ENCODE peak calls at places on chromosomes 13 and 19, in nine cellular contexts. G is activated CD4-positive, alpha-beta T cell treated with anti-CD3 and anti-CD28 coated beads, Interleukin-2, amount 10 ng/mL, durations not matched to agents 7 days and 5 days; U is lower leg skin; N is fibroblast of the conjunctiva; J is T-helper 9 cell; O is OCI-LY7; L is hippocampal formation; Q is naive B cell; R is NCI-H2029 treated with DMSO at 0.1 percent for 48 hours. C is an unnamed sample.

GRCh38 chr19:27618006-27618405 is 1594.9 kb downstream of the UQCRFS1 start:
- DNase-seq in G (no peak), Q (no peak), N (no peak), O (no peak), R (no peak), L (no peak), J (no peak), U (no peak), C (no peak)

GRCh38 chr13:52599037-52599852 is 43.0 kb upstream of the HNRNPA1L2 start:
- DNase-seq in U (no peak), J (no peak), O (no peak), R (no peak), L (no peak), G (no peak), Q (no peak), N (no peak), C (no peak)

GRCh38 chr13:34224877-34225276 is 406.9 kb downstream of the RFC3 start:
- DNase-seq in L (no peak), R (no peak), J (no peak), G (no peak), U (no peak), Q (no peak), N (no peak), O (no peak), C (no peak)

GRCh38 chr13:36822786-36823185 is 3.8 kb downstream of the RFXAP start:
- DNase-seq in N (no peak), U (no peak), R (no peak), G (no peak), L (no peak), Q (no peak), J (no peak), O (no peak), C (no peak)

GRCh38 chr19:14479985-14480694 is 5.0 kb upstream of the PTGER1 start:
- DNase-seq in O (peak; percentile 65), N (no peak), Q (peak; percentile 57), L (no peak), G (peak; percentile 72), U (no peak), R (no peak), J (peak; percentile 68), C (no peak)

GRCh38 chr19:49469828-49470614 is 4.0 kb upstream of the FLT3LG start:
- DNase-seq in J (peak; percentile 66), R (no peak), Q (peak; percentile 85), L (no peak), N (no peak), U (no peak), G (peak; percentile 86), O (peak; percentile 72), C (no peak)

GRCh38 chr19:29275266-29275665 is 62.3 kb upstream of the UQCRFS1 start:
- DNase-seq in J (no peak), Q (no peak), L (no peak), U (no peak), R (no peak), O (no peak), N (no peak), G (no peak), C (no peak)

GRCh38 chr19:44748426-44749254 is at the start of gene BCL3:
- DNase-seq in O (peak; percentile 82), Q (peak; percentile 82), N (no peak), J (peak; percentile 72), L (no peak), U (peak; percentile 52), G (peak; percentile 71), R (no peak), C (no peak)

GRCh38 chr13:66348745-66349720 is 881.1 kb downstream of the PCDH9 start:
- DNase-seq in J (no peak), O (no peak), R (peak; percentile 91), N (no peak), G (no peak), L (peak; percentile 33), U (no peak), Q (no peak), C (no peak)

GRCh38 chr13:110499621-110500281 is 61.8 kb downstream of the RAB20 start:
- DNase-seq in O (no peak), J (no peak), G (no peak), L (no peak), R (peak; percentile 99), N (no peak), Q (no peak), U (no peak), C (no peak)

GRCh38 chr19:53808710-53809125 is 15.4 kb downstream of the NLRP12 start:
- DNase-seq in U (no peak), O (peak; percentile 22), L (peak; percentile 32), Q (no peak), N (peak; percentile 20), R (no peak), J (no peak), G (no peak), C (no peak)

GRCh38 chr13:73212482-73212881 is 153.7 kb downstream of the KLF5 start:
- DNase-seq in O (no peak), Q (no peak), J (no peak), G (no peak), L (no peak), N (no peak), U (no peak), R (no peak), C (no peak)

GRCh38 chr13:27607125-27607524 is 13.2 kb downstream of the LNX2 start:
- DNase-seq in G (no peak), L (no peak), O (no peak), Q (no peak), J (no peak), U (no peak), N (peak; percentile 34), R (no peak), C (no peak)

GRCh38 chr13:44768233-44768632 is 192.1 kb upstream of the TSC22D1 start:
- DNase-seq in O (no peak), Q (no peak), N (no peak), J (no peak), U (no peak), R (no peak), G (peak; percentile 49), L (no peak), C (no peak)

GRCh38 chr19:17234911-17235617 is 9.0 kb downstream of the OCEL1 start:
- DNase-seq in R (no peak), O (peak; percentile 73), G (peak; percentile 63), U (no peak), N (no peak), J (peak; percentile 39), L (no peak), Q (peak; percentile 45), C (no peak)

GRCh38 chr19:58513694-58514563 is 2.1 kb upstream of the SLC27A5 start:
- DNase-seq in J (peak; percentile 93), U (peak; percentile 63), Q (peak; percentile 81), G (peak; percentile 96), R (peak; percentile 61), N (peak; percentile 81), O (peak; percentile 56), L (peak; percentile 26), C (peak; percentile 32)

GRCh38 chr19:33429891-33430673 is 56.6 kb downstream of the CEBPG start:
- DNase-seq in J (peak; percentile 31), Q (no peak), O (no peak), N (no peak), U (no peak), G (peak; percentile 43), R (no peak), L (no peak), C (no peak)

GRCh38 chr13:98963917-98964316 is 13.9 kb downstream of the DOCK9 start:
- DNase-seq in L (no peak), N (no peak), R (no peak), U (no peak), Q (no peak), J (no peak), G (no peak), O (no peak), C (no peak)

GRCh38 chr13:82747331-82747730 is 1134.9 kb downstream of the SLITRK1 start:
- DNase-seq in Q (no peak), J (no peak), N (no peak), G (no peak), U (no peak), O (no peak), R (no peak), L (no peak), C (no peak)

GRCh38 chr19:48750771-48751504 is 1.5 kb downstream of the FUT1 start:
- DNase-seq in R (no peak), L (no peak), U (no peak), J (no peak), Q (no peak), N (no peak), G (no peak), O (no peak), C (no peak)

GRCh38 chr13:50326746-50327145 is 311.5 kb downstream of the KCNRG start:
- DNase-seq in Q (no peak), R (no peak), O (no peak), G (no peak), U (no peak), L (no peak), J (no peak), N (no peak), C (no peak)

GRCh38 chr19:16825312-16826168 is 3.7 kb upstream of the SIN3B start:
- DNase-seq in N (peak; percentile 70), J (no peak), O (no peak), R (no peak), Q (no peak), G (no peak), U (peak; percentile 55), L (peak; percentile 38), C (no peak)

GRCh38 chr13:51950722-51951121 is 60.5 kb downstream of the ATP7B start:
- DNase-seq in U (no peak), R (no peak), L (no peak), Q (no peak), J (no peak), N (no peak), G (peak; percentile 64), O (no peak), C (no peak)

GRCh38 chr19:20565321-20566018 is at the start of gene ZNF737:
- DNase-seq in Q (peak; percentile 86), U (peak; percentile 94), O (peak; percentile 98), L (peak; percentile 94), G (peak; percentile 96), N (peak; percentile 93), J (peak; percentile 84), R (peak; percentile 92), C (no peak)

GRCh38 chr13:45231722-45232121 is 30.9 kb upstream of the KCTD4 start:
- DNase-seq in L (no peak), G (no peak), Q (no peak), N (no peak), J (no peak), O (no peak), U (no peak), R (no peak), C (no peak)

GRCh38 chr19:50759886-50760285 is 10.4 kb upstream of the GPR32 start:
- DNase-seq in L (no peak), G (no peak), U (no peak), R (no peak), Q (no peak), O (peak; percentile 78), N (no peak), J (no peak), C (no peak)

GRCh38 chr13:75480691-75481175 is 1.2 kb downstream of the TBC1D4 start:
- DNase-seq in Q (peak; percentile 14), G (peak; percentile 19), L (no peak), U (peak; percentile 75), J (no peak), R (peak; percentile 16), O (peak; percentile 82), N (no peak), C (no peak)

GRCh38 chr13:30616927-30617314 is 799 bp upstream of the USPL1 start:
- DNase-seq in Q (peak; percentile 75), J (peak; percentile 44), L (peak; percentile 86), G (peak; percentile 68), R (peak; percentile 33), U (peak; percentile 84), N (peak; percentile 86), O (peak; percentile 82), C (peak; percentile 63)

GRCh38 chr13:101648766-101649489 is 196.5 kb downstream of the ITGBL1 start:
- DNase-seq in Q (no peak), G (no peak), O (no peak), U (no peak), R (no peak), N (no peak), J (no peak), L (no peak), C (no peak)

GRCh38 chr19:34959021-34959420 is 5.0 kb downstream of the ZNF792 start:
- DNase-seq in G (no peak), O (no peak), Q (no peak), N (no peak), R (no peak), L (no peak), U (no peak), J (no peak), C (no peak)

GRCh38 chr19:40744554-40745401 is 5.5 kb downstream of the ACTMAP start:
- DNase-seq in J (no peak), N (no peak), U (no peak), O (peak; percentile 41), Q (no peak), G (peak; percentile 18), L (no peak), R (no peak), C (no peak)

C was measured in SIG-M5.